ENCODE peak calls at places on chromosomes 1 and 21, in five cellular contexts. R, B, E, U and M are unnamed samples.

GRCh38 chr1:6889875-6890480 is 104.7 kb downstream of the CAMTA1 start:
- DNase-seq in R (no peak), B (peak; percentile 20), E (peak; percentile 33), U (no peak), M (peak; percentile 7)

GRCh38 chr21:31460985-31461384 is 116.9 kb upstream of the TIAM1 start:
- DNase-seq in R (no peak), B (no peak), E (no peak), U (no peak), M (no peak)

GRCh38 chr1:212916395-212917133 is 33.8 kb upstream of the VASH2 start:
- DNase-seq in R (no peak), B (no peak), E (no peak), U (no peak), M (no peak)

GRCh38 chr1:109327285-109327684 is 20.5 kb upstream of the MYBPHL start:
- DNase-seq in R (no peak), B (no peak), E (peak; percentile 79), U (no peak), M (no peak)

GRCh38 chr1:246492611-246493245 is 14.4 kb downstream of the SMYD3 start:
- DNase-seq in R (no peak), B (peak; percentile 21), E (peak; percentile 47), U (no peak), M (no peak)

GRCh38 chr1:2233468-2233867 is 5.3 kb downstream of the SKI start:
- DNase-seq in R (no peak), B (no peak), E (no peak), U (no peak), M (no peak)

GRCh38 chr1:110566836-110567235 is 39.3 kb downstream of the KCNA2 start:
- DNase-seq in R (no peak), B (no peak), E (no peak), U (no peak), M (no peak)

GRCh38 chr1:107432108-107432507 is 291.3 kb downstream of the NTNG1 start:
- DNase-seq in R (no peak), B (no peak), E (no peak), U (peak; percentile 38), M (no peak)

GRCh38 chr21:26684866-26685265 is 111.8 kb upstream of the CYYR1 start:
- DNase-seq in R (no peak), B (no peak), E (no peak), U (no peak), M (no peak)

GRCh38 chr1:208174200-208174599 is 70.0 kb downstream of the PLXNA2 start:
- DNase-seq in R (no peak), B (no peak), E (no peak), U (no peak), M (no peak)

GRCh38 chr1:53582211-53583020 is 123.2 kb downstream of the DMRTB1 start:
- DNase-seq in R (no peak), B (no peak), E (no peak), U (no peak), M (no peak)